ENCODE peak calls at places on chromosomes 16 and 17, in six cellular contexts. One of them, this sample, is unnamed.

GRCh38 chr16:57273359-57273758 is 11.1 kb downstream of the PLLP start:
- DNase-seq in right atrium auricular region: no peak
- DNase-seq in upper lobe of right lung: no peak
- DNase-seq in thoracic aorta: no peak
- DNase-seq in astrocyte of the cerebellum: no peak
- DNase-seq in A549: no peak
- DNase-seq in this sample: peak; percentile 66

GRCh38 chr17:60311936-60312335 is 80.0 kb downstream of the USP32 start:
- DNase-seq in right atrium auricular region: no peak
- DNase-seq in upper lobe of right lung: no peak
- DNase-seq in thoracic aorta: no peak
- DNase-seq in astrocyte of the cerebellum: peak; percentile 32
- DNase-seq in A549: no peak
- DNase-seq in this sample: no peak

GRCh38 chr17:40338058-40338457 is 26.5 kb downstream of the GJD3 start:
- DNase-seq in right atrium auricular region: no peak
- DNase-seq in upper lobe of right lung: no peak
- DNase-seq in thoracic aorta: no peak
- DNase-seq in astrocyte of the cerebellum: no peak
- DNase-seq in A549: no peak
- DNase-seq in this sample: no peak

GRCh38 chr17:58328195-58329034 is at the start of gene TSPOAP1:
- DNase-seq in right atrium auricular region: no peak
- DNase-seq in upper lobe of right lung: peak; percentile 70
- DNase-seq in thoracic aorta: no peak
- DNase-seq in astrocyte of the cerebellum: no peak
- DNase-seq in A549: no peak
- DNase-seq in this sample: no peak

GRCh38 chr16:89696598-89697128 is 4.8 kb downstream of the SPATA2L start:
- DNase-seq in right atrium auricular region: no peak
- DNase-seq in upper lobe of right lung: no peak
- DNase-seq in thoracic aorta: no peak
- DNase-seq in astrocyte of the cerebellum: no peak
- DNase-seq in A549: no peak
- DNase-seq in this sample: no peak

GRCh38 chr17:81165246-81166032 is at the start of gene PVALEF:
- DNase-seq in right atrium auricular region: no peak
- DNase-seq in upper lobe of right lung: no peak
- DNase-seq in thoracic aorta: no peak
- DNase-seq in astrocyte of the cerebellum: no peak
- DNase-seq in A549: peak; percentile 70
- DNase-seq in this sample: no peak

GRCh38 chr16:16092925-16093624 is 130.2 kb downstream of the ABCC6 start:
- DNase-seq in right atrium auricular region: no peak
- DNase-seq in upper lobe of right lung: no peak
- DNase-seq in thoracic aorta: no peak
- DNase-seq in astrocyte of the cerebellum: peak; percentile 44
- DNase-seq in A549: no peak
- DNase-seq in this sample: no peak

GRCh38 chr16:30119428-30119827 is 3.6 kb downstream of the MAPK3 start:
- DNase-seq in right atrium auricular region: no peak
- DNase-seq in upper lobe of right lung: no peak
- DNase-seq in thoracic aorta: no peak
- DNase-seq in astrocyte of the cerebellum: no peak
- DNase-seq in A549: no peak
- DNase-seq in this sample: no peak

GRCh38 chr16:75494696-75495601 is at the start of gene CHST6:
- DNase-seq in right atrium auricular region: no peak
- DNase-seq in upper lobe of right lung: no peak
- DNase-seq in thoracic aorta: no peak
- DNase-seq in astrocyte of the cerebellum: no peak
- DNase-seq in A549: no peak
- DNase-seq in this sample: no peak

GRCh38 chr16:74862743-74863244 is 88.2 kb upstream of the FA2H start:
- DNase-seq in right atrium auricular region: no peak
- DNase-seq in upper lobe of right lung: no peak
- DNase-seq in thoracic aorta: no peak
- DNase-seq in astrocyte of the cerebellum: peak; percentile 22
- DNase-seq in A549: peak; percentile 69
- DNase-seq in this sample: no peak

GRCh38 chr17:40563371-40564052 is 1.8 kb downstream of the CCR7 start:
- DNase-seq in right atrium auricular region: no peak
- DNase-seq in upper lobe of right lung: no peak
- DNase-seq in thoracic aorta: no peak
- DNase-seq in astrocyte of the cerebellum: no peak
- DNase-seq in A549: no peak
- DNase-seq in this sample: peak; percentile 67

GRCh38 chr16:89044394-89045180 is 49.1 kb upstream of the ACSF3 start:
- DNase-seq in right atrium auricular region: no peak
- DNase-seq in upper lobe of right lung: peak; percentile 53
- DNase-seq in thoracic aorta: no peak
- DNase-seq in astrocyte of the cerebellum: no peak
- DNase-seq in A549: no peak
- DNase-seq in this sample: no peak

GRCh38 chr16:48499822-48500440 is 110.0 kb downstream of the N4BP1 start:
- DNase-seq in right atrium auricular region: peak; percentile 75
- DNase-seq in upper lobe of right lung: no peak
- DNase-seq in thoracic aorta: no peak
- DNase-seq in astrocyte of the cerebellum: peak; percentile 91
- DNase-seq in A549: no peak
- DNase-seq in this sample: no peak

GRCh38 chr17:6011241-6011640 is 58.9 kb upstream of the WSCD1 start:
- DNase-seq in right atrium auricular region: no peak
- DNase-seq in upper lobe of right lung: no peak
- DNase-seq in thoracic aorta: no peak
- DNase-seq in astrocyte of the cerebellum: no peak
- DNase-seq in A549: no peak
- DNase-seq in this sample: no peak

GRCh38 chr16:57137043-57137442 is 44.7 kb downstream of the CPNE2 start:
- DNase-seq in right atrium auricular region: no peak
- DNase-seq in upper lobe of right lung: peak; percentile 59
- DNase-seq in thoracic aorta: no peak
- DNase-seq in astrocyte of the cerebellum: no peak
- DNase-seq in A549: no peak
- DNase-seq in this sample: no peak

GRCh38 chr17:2081564-2081963 is 26.7 kb downstream of the HIC1 start:
- DNase-seq in right atrium auricular region: no peak
- DNase-seq in upper lobe of right lung: no peak
- DNase-seq in thoracic aorta: no peak
- DNase-seq in astrocyte of the cerebellum: no peak
- DNase-seq in A549: no peak
- DNase-seq in this sample: no peak

DNA sequence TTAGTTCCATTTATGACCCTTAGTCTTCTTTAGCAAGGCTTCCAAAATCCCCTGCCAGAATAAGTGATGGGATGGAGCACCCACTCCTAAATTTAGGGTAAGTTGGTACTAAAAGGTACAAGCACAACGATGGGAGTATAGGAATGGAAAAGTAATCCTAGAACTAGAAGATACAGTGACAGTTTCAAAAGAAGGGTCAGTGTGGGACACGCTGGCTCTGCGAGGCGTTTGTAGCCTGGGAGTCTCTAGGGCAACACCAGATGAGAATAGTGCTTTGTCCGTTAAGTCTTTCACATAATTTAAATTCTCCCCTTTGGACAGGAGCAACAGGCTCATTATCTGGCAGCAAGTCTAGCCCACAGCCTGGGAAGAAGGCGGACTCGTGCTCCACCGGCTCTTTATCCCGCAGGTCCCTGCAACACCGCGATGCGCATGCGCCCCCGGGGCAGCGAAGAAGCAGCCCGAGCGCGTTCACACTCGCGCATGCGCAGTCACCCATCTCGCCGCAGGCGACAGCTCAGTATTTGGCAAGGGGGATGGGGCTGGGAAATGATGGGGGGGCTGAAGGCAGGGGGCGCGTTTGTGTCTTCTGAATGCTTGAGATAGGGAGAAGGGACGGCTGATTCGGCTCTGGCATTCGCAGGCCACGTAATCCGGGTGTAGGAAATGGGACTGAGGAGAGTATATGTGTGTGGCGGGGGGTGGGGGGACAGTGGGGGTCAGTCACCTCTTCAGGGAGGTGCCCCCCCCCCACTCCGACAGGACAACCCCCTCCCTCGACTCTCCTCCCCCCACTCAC is 564 bp downstream of the SPOP start:
- DNase-seq in right atrium auricular region: peak; percentile 96
- DNase-seq in upper lobe of right lung: peak; percentile 99
- DNase-seq in thoracic aorta: peak; percentile 89
- DNase-seq in astrocyte of the cerebellum: peak; percentile 80
- DNase-seq in A549: peak; percentile 99
- DNase-seq in this sample: peak; percentile 96
- TF ChIP-seq CTCF in right atrium auricular region: no peak
- TF ChIP-seq CTCF in upper lobe of right lung: no peak
- TF ChIP-seq CTCF in thoracic aorta: no peak
- TF ChIP-seq CTCF in astrocyte of the cerebellum: peak; percentile 17
- TF ChIP-seq CTCF in A549: no peak
- TF ChIP-seq CTCF in this sample: no peak

DNA sequence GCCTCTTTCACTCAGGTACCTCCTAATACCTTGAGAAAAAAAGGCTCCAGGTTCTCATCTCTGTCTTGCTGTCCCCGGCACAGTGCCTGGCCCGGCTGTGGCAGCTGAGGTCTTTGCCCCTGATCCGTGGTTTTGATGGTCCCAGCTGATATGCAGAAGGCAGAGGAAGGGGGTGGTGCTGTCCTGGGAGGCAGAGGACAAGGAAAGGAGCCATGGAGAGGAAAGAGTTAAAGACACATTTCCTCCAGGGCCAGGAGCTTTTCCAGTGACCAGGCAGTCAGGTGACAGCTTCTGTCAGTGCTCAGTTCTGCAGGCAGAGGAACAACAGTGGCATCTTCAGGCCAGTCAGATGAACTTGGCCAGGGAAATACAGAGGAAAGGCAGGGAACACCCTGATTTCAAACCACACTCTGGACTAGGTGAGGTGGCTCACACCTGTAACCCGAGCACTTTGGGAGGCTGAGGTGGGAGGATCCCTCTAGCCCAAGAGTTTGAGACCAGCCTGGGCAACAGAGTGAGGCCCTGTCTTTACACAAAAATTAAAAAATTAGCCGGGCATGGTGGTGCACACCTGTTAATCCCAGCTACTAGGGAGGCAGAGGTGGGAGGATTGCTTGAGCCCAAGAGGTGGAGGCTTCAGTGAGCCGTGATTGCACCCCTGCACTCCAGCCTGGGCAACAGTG is 3.3 kb upstream of the COG1 start:
- DNase-seq in right atrium auricular region: no peak
- DNase-seq in upper lobe of right lung: no peak
- DNase-seq in thoracic aorta: no peak
- DNase-seq in astrocyte of the cerebellum: peak; percentile 39
- DNase-seq in A549: peak; percentile 80
- DNase-seq in this sample: no peak
- TF ChIP-seq CTCF in right atrium auricular region: no peak
- TF ChIP-seq CTCF in upper lobe of right lung: peak; percentile 32
- TF ChIP-seq CTCF in thoracic aorta: no peak
- TF ChIP-seq CTCF in astrocyte of the cerebellum: peak; percentile 73
- TF ChIP-seq CTCF in A549: peak; percentile 75
- TF ChIP-seq CTCF in this sample: no peak

GRCh38 chr17:45896803-45897693 is 2.7 kb downstream of the MAPT start:
- DNase-seq in right atrium auricular region: no peak
- DNase-seq in upper lobe of right lung: no peak
- DNase-seq in thoracic aorta: no peak
- DNase-seq in astrocyte of the cerebellum: no peak
- DNase-seq in A549: peak; percentile 63
- DNase-seq in this sample: no peak

GRCh38 chr17:45894022-45894784 is at the start of gene MAPT:
- DNase-seq in right atrium auricular region: peak; percentile 84
- DNase-seq in upper lobe of right lung: peak; percentile 96
- DNase-seq in thoracic aorta: peak; percentile 37
- DNase-seq in astrocyte of the cerebellum: peak; percentile 61
- DNase-seq in A549: peak; percentile 93
- DNase-seq in this sample: peak; percentile 88

GRCh38 chr17:45893725-45894021 is 681 bp upstream of the MAPT start:
- DNase-seq in right atrium auricular region: no peak
- DNase-seq in upper lobe of right lung: no peak
- DNase-seq in thoracic aorta: no peak
- DNase-seq in astrocyte of the cerebellum: no peak
- DNase-seq in A549: no peak
- DNase-seq in this sample: no peak

GRCh38 chr17:45895969-45896793 is 1.8 kb downstream of the MAPT start:
- DNase-seq in right atrium auricular region: no peak
- DNase-seq in upper lobe of right lung: no peak
- DNase-seq in thoracic aorta: no peak
- DNase-seq in astrocyte of the cerebellum: no peak
- DNase-seq in A549: no peak
- DNase-seq in this sample: no peak

DNA sequence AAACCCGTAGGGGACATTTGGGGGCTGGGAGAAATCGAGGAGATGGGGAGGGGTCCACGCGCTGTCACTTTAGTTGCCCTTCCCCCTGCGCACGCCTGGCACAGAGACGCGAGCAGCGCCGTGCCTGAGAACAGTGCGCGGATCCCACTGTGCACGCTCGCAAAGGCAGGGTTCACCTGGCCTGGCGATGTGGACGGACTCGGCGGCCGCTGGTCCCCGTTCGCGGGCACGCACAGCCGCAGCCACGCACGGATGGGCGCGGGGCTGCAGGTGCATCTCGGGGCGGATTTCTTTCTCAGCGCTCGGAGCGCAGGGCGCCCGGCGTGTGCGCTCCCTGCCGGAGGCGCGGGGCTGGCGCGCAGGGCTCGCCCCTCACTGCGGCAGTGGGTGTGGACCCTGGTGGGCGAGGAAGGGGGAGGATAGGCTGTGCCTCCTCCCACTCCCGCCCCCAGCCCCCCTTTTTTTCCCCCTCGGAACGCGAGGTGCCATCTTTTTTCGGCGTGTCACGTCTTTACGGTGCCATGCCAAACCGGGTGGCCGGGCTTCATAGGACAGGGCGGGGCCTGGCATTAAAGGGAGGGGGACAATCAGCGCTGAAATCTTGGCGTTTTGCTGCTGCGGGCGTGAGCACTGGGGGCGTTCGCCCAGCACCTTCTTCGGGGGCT is 1.1 kb downstream of the MAPT start:
- DNase-seq in right atrium auricular region: no peak
- DNase-seq in upper lobe of right lung: no peak
- DNase-seq in thoracic aorta: no peak
- DNase-seq in astrocyte of the cerebellum: no peak
- DNase-seq in A549: peak; percentile 51
- DNase-seq in this sample: no peak
- TF ChIP-seq CTCF in right atrium auricular region: no peak
- TF ChIP-seq CTCF in upper lobe of right lung: no peak
- TF ChIP-seq CTCF in thoracic aorta: no peak
- TF ChIP-seq CTCF in astrocyte of the cerebellum: no peak
- TF ChIP-seq CTCF in A549: no peak
- TF ChIP-seq CTCF in this sample: no peak

GRCh38 chr16:72098936-72099335 is 5.3 kb downstream of the DHX38 start:
- DNase-seq in right atrium auricular region: no peak
- DNase-seq in upper lobe of right lung: no peak
- DNase-seq in thoracic aorta: no peak
- DNase-seq in astrocyte of the cerebellum: no peak
- DNase-seq in A549: no peak
- DNase-seq in this sample: no peak

GRCh38 chr16:72104905-72105304 is 11.3 kb downstream of the DHX38 start:
- DNase-seq in right atrium auricular region: no peak
- DNase-seq in upper lobe of right lung: no peak
- DNase-seq in thoracic aorta: no peak
- DNase-seq in astrocyte of the cerebellum: no peak
- DNase-seq in A549: no peak
- DNase-seq in this sample: no peak

GRCh38 chr16:72094266-72094610 is 591 bp downstream of the DHX38 start:
- DNase-seq in right atrium auricular region: no peak
- DNase-seq in upper lobe of right lung: no peak
- DNase-seq in thoracic aorta: no peak
- DNase-seq in astrocyte of the cerebellum: no peak
- DNase-seq in A549: no peak
- DNase-seq in this sample: no peak

GRCh38 chr16:72101195-72101594 is 7.5 kb downstream of the DHX38 start:
- DNase-seq in right atrium auricular region: no peak
- DNase-seq in upper lobe of right lung: no peak
- DNase-seq in thoracic aorta: no peak
- DNase-seq in astrocyte of the cerebellum: no peak
- DNase-seq in A549: no peak
- DNase-seq in this sample: no peak

GRCh38 chr16:72099377-72099818 is 5.8 kb downstream of the DHX38 start:
- DNase-seq in right atrium auricular region: no peak
- DNase-seq in upper lobe of right lung: no peak
- DNase-seq in thoracic aorta: no peak
- DNase-seq in astrocyte of the cerebellum: peak; percentile 18
- DNase-seq in A549: peak; percentile 87
- DNase-seq in this sample: no peak
- TF ChIP-seq CTCF in right atrium auricular region: peak; percentile 26
- TF ChIP-seq CTCF in upper lobe of right lung: peak; percentile 53
- TF ChIP-seq CTCF in thoracic aorta: peak; percentile 48
- TF ChIP-seq CTCF in astrocyte of the cerebellum: peak; percentile 58
- TF ChIP-seq CTCF in A549: peak; percentile 57
- TF ChIP-seq CTCF in this sample: peak; percentile 18

This sample was measured in coronary artery.